ENCODE peak calls at places on chromosome 6, in six cellular contexts. B, E, V, N, P and S are unnamed samples.

GRCh38 chr6:16413399-16413798 is 175.0 kb downstream of the GMPR start:
- DNase-seq in P (no peak), N (no peak), B (no peak), V (no peak), E (no peak), S (no peak)

GRCh38 chr6:166907871-166908806 is 48.2 kb downstream of the RNASET2 start:
- DNase-seq in N (no peak), B (no peak), P (no peak), E (no peak), V (no peak), S (no peak)

GRCh38 chr6:170285482-170285881 is 5.4 kb downstream of the DLL1 start:
- DNase-seq in E (no peak), P (peak), N (no peak), V (no peak), B (no peak), S (no peak)

GRCh38 chr6:5172057-5172683 is 87.0 kb downstream of the PPP1R3G start:
- DNase-seq in B (no peak), V (no peak), N (no peak), P (no peak), E (no peak), S (no peak)

GRCh38 chr6:38182426-38182825 is 362.9 kb downstream of the ZFAND3 start:
- DNase-seq in N (no peak), E (no peak), P (no peak), B (no peak), V (no peak), S (no peak)

GRCh38 chr6:150145427-150145826 is 2.6 kb downstream of the PPP1R14C start:
- DNase-seq in P (no peak), E (no peak), V (no peak), N (no peak), B (no peak), S (no peak)

GRCh38 chr6:112258636-112259336 is 4.4 kb upstream of the LAMA4 start:
- DNase-seq in N (no peak), E (no peak), P (no peak), V (peak), B (no peak), S (no peak)

GRCh38 chr6:104548297-104548696 is 311.4 kb downstream of the HACE1 start:
- DNase-seq in V (peak), E (no peak), B (no peak), N (no peak), P (no peak), S (no peak)

GRCh38 chr6:155315516-155315871 is 1.2 kb upstream of the TFB1M start:
- DNase-seq in V (peak), P (peak), N (peak), E (no peak), B (peak), S (no peak)

GRCh38 chr6:121222656-121223055 is 111.6 kb downstream of the TBC1D32 start:
- DNase-seq in B (peak), E (no peak), N (no peak), P (peak), V (peak), S (peak)

GRCh38 chr6:15061176-15061575 is 184.7 kb upstream of the JARID2 start:
- DNase-seq in N (peak), B (no peak), E (no peak), P (no peak), V (no peak), S (no peak)

GRCh38 chr6:97501875-97502274 is 218.9 kb upstream of the MMS22L start:
- DNase-seq in P (no peak), V (no peak), E (no peak), N (no peak), B (no peak), S (no peak)